ENCODE peak calls at places on chromosomes 13 and 19, in nine cellular contexts. I, J, Q, E, D, F, G, A and O are unnamed samples.

GRCh38 chr13:95317037-95317989 is 16.1 kb upstream of the ABCC4 start:
- DNase-seq in I (peak), J (no peak), Q (no peak), E (no peak), D (no peak), F (no peak), G (no peak), A (peak), O (no peak)

GRCh38 chr19:36528921-36529518 is 949 bp upstream of the ZNF260 start:
- DNase-seq in I (no peak), J (peak), Q (no peak), E (no peak), D (no peak), F (no peak), G (no peak), A (no peak), O (no peak)

GRCh38 chr19:3132971-3133792 is 2.7 kb upstream of the GNA15 start:
- DNase-seq in I (no peak), J (peak), Q (peak), E (peak), D (peak), F (no peak), G (peak), A (no peak), O (peak)

GRCh38 chr19:18020212-18021067 is 12.5 kb downstream of the ARRDC2 start:
- DNase-seq in I (peak), J (peak), Q (peak), E (no peak), D (no peak), F (no peak), G (no peak), A (no peak), O (no peak)

GRCh38 chr13:73533111-73533510 is 474.3 kb downstream of the KLF5 start:
- DNase-seq in I (no peak), J (no peak), Q (no peak), E (no peak), D (no peak), F (peak), G (no peak), A (no peak), O (no peak)

GRCh38 chr19:19115954-19116353 is 22.3 kb downstream of the TMEM161A start:
- DNase-seq in I (no peak), J (peak), Q (peak), E (no peak), D (no peak), F (no peak), G (no peak), A (no peak), O (peak)

GRCh38 chr19:54133312-54133956 is 4.1 kb upstream of the CNOT3 start:
- DNase-seq in I (no peak), J (no peak), Q (peak), E (no peak), D (no peak), F (no peak), G (no peak), A (peak), O (no peak)

GRCh38 chr19:29535432-29535831 is 9.6 kb downstream of the VSTM2B start:
- DNase-seq in I (peak), J (no peak), Q (no peak), E (no peak), D (no peak), F (no peak), G (no peak), A (no peak), O (no peak)

GRCh38 chr13:66835040-66835628 is 395.0 kb downstream of the PCDH9 start:
- DNase-seq in I (no peak), J (no peak), Q (peak), E (no peak), D (no peak), F (no peak), G (no peak), A (no peak), O (no peak)

GRCh38 chr13:78978381-78978998 is 319.5 kb upstream of the OBI1 start:
- DNase-seq in I (no peak), J (peak), Q (peak), E (no peak), D (peak), F (peak), G (no peak), A (peak), O (peak)

GRCh38 chr13:76754414-76754813 is 131.8 kb downstream of the KCTD12 start:
- DNase-seq in I (no peak), J (no peak), Q (no peak), E (no peak), D (no peak), F (no peak), G (no peak), A (no peak), O (no peak)

GRCh38 chr13:20136781-20137703 is 23.8 kb downstream of the GJA3 start:
- DNase-seq in I (no peak), J (peak), Q (no peak), E (no peak), D (no peak), F (no peak), G (no peak), A (no peak), O (no peak)

GRCh38 chr19:21109116-21109515 is 27.1 kb downstream of the ZNF714 start:
- DNase-seq in I (no peak), J (no peak), Q (no peak), E (no peak), D (no peak), F (no peak), G (no peak), A (no peak), O (no peak)

GRCh38 chr19:44869728-44870470 is 21.2 kb upstream of the TOMM40 start:
- DNase-seq in I (no peak), J (no peak), Q (no peak), E (no peak), D (no peak), F (no peak), G (no peak), A (no peak), O (no peak)

GRCh38 chr19:33192010-33192409 is 2.1 kb upstream of the LRP3 start:
- DNase-seq in I (peak), J (no peak), Q (no peak), E (no peak), D (no peak), F (no peak), G (no peak), A (no peak), O (no peak)

GRCh38 chr19:10334340-10335148 is 1.2 kb upstream of the RAVER1 start:
- DNase-seq in I (peak), J (no peak), Q (peak), E (no peak), D (peak), F (peak), G (peak), A (peak), O (no peak)